ENCODE peak calls at places on chromosome 18, in nine cellular contexts. W is neuronal stem cell; M is A549; K is CD8-positive, alpha-beta T cell; J is astrocyte; O is pancreas; A is psoas muscle; F is spleen; Q is right cardiac atrium. S is an unnamed sample.
A peak's percentile ranks its signal among the peaks of the same experiment; 100 is the strongest.

GRCh38 chr18:1488957-1489356 is 584.3 kb downstream of the ADCYAP1 start:
- DNase-seq in W (no peak), M (no peak), K (no peak), J (no peak), O (no peak), A (no peak), F (no peak), Q (no peak), S (no peak)

GRCh38 chr18:69267895-69268294 is 132.8 kb upstream of the DOK6 start:
- DNase-seq in W (no peak), M (no peak), K (no peak), J (no peak), O (no peak), A (no peak), F (no peak), Q (no peak), S (no peak)

GRCh38 chr18:54222922-54223567 is 1.4 kb downstream of the MBD2 start:
- DNase-seq in W (no peak), M (no peak), K (peak; percentile 65), J (no peak), O (peak; percentile 25), A (no peak), F (no peak), Q (no peak), S (no peak)

GRCh38 chr18:75247601-75248421 is 37.2 kb downstream of the TSHZ1 start:
- DNase-seq in W (no peak), M (no peak), K (no peak), J (peak; percentile 62), O (no peak), A (no peak), F (no peak), Q (no peak), S (no peak)

GRCh38 chr18:79511671-79512301 is 116.1 kb downstream of the NFATC1 start:
- DNase-seq in W (no peak), M (no peak), K (peak; percentile 19), J (no peak), O (peak; percentile 14), A (no peak), F (peak; percentile 67), Q (peak; percentile 50), S (no peak)

GRCh38 chr18:73479472-73479871 is 611.7 kb upstream of the NETO1 start:
- DNase-seq in W (no peak), M (no peak), K (no peak), J (peak; percentile 25), O (no peak), A (no peak), F (no peak), Q (no peak), S (no peak)

GRCh38 chr18:8657050-8657820 is 48.0 kb downstream of the RAB12 start:
- DNase-seq in W (no peak), M (no peak), K (no peak), J (no peak), O (no peak), A (no peak), F (no peak), Q (no peak), S (no peak)

GRCh38 chr18:55587341-55588000 is 521 bp downstream of the TCF4 start:
- DNase-seq in W (no peak), M (peak; percentile 9), K (no peak), J (peak; percentile 41), O (peak; percentile 21), A (peak; percentile 35), F (no peak), Q (peak; percentile 48), S (no peak)

GRCh38 chr18:111292-112014 is 46.9 kb upstream of the USP14 start:
- DNase-seq in W (peak; percentile 72), M (peak; percentile 33), K (peak; percentile 64), J (peak; percentile 11), O (peak; percentile 69), A (peak; percentile 72), F (peak; percentile 89), Q (peak; percentile 89), S (peak; percentile 77)

GRCh38 chr18:50748243-50749229 is 71.3 kb downstream of the MRO start:
- DNase-seq in W (peak; percentile 56), M (no peak), K (no peak), J (no peak), O (no peak), A (no peak), F (no peak), Q (no peak), S (no peak)

GRCh38 chr18:10381951-10382350 is 72.5 kb upstream of the APCDD1 start:
- DNase-seq in W (no peak), M (no peak), K (no peak), J (peak; percentile 46), O (no peak), A (no peak), F (no peak), Q (no peak), S (no peak)

GRCh38 chr18:9596257-9596656 is 18.1 kb downstream of the PPP4R1 start:
- DNase-seq in W (no peak), M (no peak), K (no peak), J (no peak), O (no peak), A (no peak), F (no peak), Q (no peak), S (no peak)

GRCh38 chr18:2826581-2826980 is 20.2 kb upstream of the EMILIN2 start:
- DNase-seq in W (no peak), M (no peak), K (no peak), J (no peak), O (no peak), A (peak; percentile 41), F (no peak), Q (peak; percentile 61), S (no peak)

GRCh38 chr18:78722959-78723706 is 256.5 kb upstream of the SALL3 start:
- DNase-seq in W (no peak), M (no peak), K (no peak), J (no peak), O (no peak), A (no peak), F (peak; percentile 39), Q (peak; percentile 22), S (no peak)

GRCh38 chr18:49920731-49921130 is 107.4 kb upstream of the ACAA2 start:
- DNase-seq in W (peak; percentile 17), M (no peak), K (no peak), J (peak; percentile 85), O (no peak), A (no peak), F (no peak), Q (no peak), S (no peak)

GRCh38 chr18:3481696-3482210 is 31.8 kb downstream of the TGIF1 start:
- DNase-seq in W (no peak), M (peak; percentile 28), K (no peak), J (no peak), O (no peak), A (no peak), F (no peak), Q (no peak), S (no peak)

GRCh38 chr18:75255113-75255512 is 44.5 kb downstream of the TSHZ1 start:
- DNase-seq in W (no peak), M (no peak), K (no peak), J (no peak), O (no peak), A (no peak), F (no peak), Q (no peak), S (no peak)

GRCh38 chr18:40371673-40372072 is 1583.4 kb upstream of the PIK3C3 start:
- DNase-seq in W (no peak), M (no peak), K (no peak), J (peak; percentile 72), O (no peak), A (no peak), F (no peak), Q (no peak), S (no peak)

GRCh38 chr18:3281456-3282400 is 19.8 kb downstream of the MYL12B start:
- DNase-seq in W (peak; percentile 70), M (peak; percentile 55), K (no peak), J (peak; percentile 67), O (no peak), A (no peak), F (no peak), Q (no peak), S (no peak)

GRCh38 chr18:24016643-24017042 is 2.1 kb downstream of the TTC39C start:
- DNase-seq in W (no peak), M (peak; percentile 33), K (no peak), J (no peak), O (no peak), A (no peak), F (no peak), Q (no peak), S (no peak)
- H3K4me1 ChIP-seq in W (peaks cover 7% of the 10 kb centered on the region), M (peaks cover 13% of the 10 kb centered on the region), K (peaks cover 79% of the 10 kb centered on the region), J (peaks cover 8% of the 10 kb centered on the region), O (peaks cover 12% of the 10 kb centered on the region), A (peaks cover 5% of the 10 kb centered on the region), F (peaks cover 63% of the 10 kb centered on the region), Q (no peaks in the 10 kb centered on the region), S (peaks cover 80% of the 10 kb centered on the region)

DNA sequence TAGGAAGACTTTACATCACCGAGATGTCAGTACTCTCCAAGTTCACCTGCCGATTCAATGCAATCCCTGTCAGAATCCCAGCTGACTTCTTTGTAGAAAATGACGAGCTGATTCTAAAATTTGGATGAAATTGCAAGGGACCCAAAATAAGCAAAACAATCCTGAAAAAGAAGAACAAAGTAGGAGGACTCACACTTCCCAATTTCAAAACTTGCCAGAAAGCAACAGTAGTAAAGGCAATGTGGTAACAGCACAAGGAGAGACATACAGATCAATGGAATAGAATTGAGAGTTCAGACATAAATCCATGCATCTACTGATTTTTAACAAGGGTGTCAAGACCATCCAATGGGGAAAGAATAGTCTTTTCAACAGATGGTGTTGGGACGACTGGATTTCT is 52.2 kb downstream of the SMAD7 start:
- DNase-seq in W (no peak), M (no peak), K (no peak), J (no peak), O (no peak), A (no peak), F (no peak), Q (no peak), S (no peak)
- H3K4me1 ChIP-seq in W (peaks cover 8% of the 10 kb centered on the region), M (peaks cover 32% of the 10 kb centered on the region), K (peaks cover 6% of the 10 kb centered on the region), J (peaks cover 29% of the 10 kb centered on the region), O (peaks cover 15% of the 10 kb centered on the region), A (peaks cover 11% of the 10 kb centered on the region), F (no peaks in the 10 kb centered on the region), Q (peaks cover 13% of the 10 kb centered on the region), S (no peaks in the 10 kb centered on the region)

DNA sequence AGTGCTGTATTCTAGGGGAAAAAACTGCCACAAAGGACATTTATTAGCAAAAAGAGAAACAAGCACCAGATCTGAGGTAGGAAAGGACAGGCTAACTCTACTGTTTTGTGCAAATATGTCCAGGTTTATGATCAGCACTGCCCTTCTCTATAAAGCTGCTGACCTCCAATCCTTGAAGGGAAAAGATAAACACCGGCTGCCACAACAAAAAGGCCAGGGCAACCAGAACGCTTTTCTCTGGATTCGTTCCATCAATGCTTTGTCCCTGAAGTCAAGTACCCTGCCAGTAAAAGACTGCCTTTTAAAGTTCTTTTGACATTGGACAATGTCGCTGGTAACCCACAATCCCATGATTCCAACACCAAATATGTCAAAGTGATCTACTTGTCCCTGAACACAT is 21.0 kb downstream of the SMAD2 start:
- DNase-seq in W (no peak), M (no peak), K (no peak), J (no peak), O (no peak), A (no peak), F (no peak), Q (no peak), S (no peak)
- H3K4me1 ChIP-seq in W (no peaks in the 10 kb centered on the region), M (peaks cover 65% of the 10 kb centered on the region), K (peaks cover 43% of the 10 kb centered on the region), J (no peaks in the 10 kb centered on the region), O (peaks cover 13% of the 10 kb centered on the region), A (peaks cover 33% of the 10 kb centered on the region), F (peaks cover 22% of the 10 kb centered on the region), Q (peaks cover 7% of the 10 kb centered on the region), S (peaks cover 13% of the 10 kb centered on the region)

DNA sequence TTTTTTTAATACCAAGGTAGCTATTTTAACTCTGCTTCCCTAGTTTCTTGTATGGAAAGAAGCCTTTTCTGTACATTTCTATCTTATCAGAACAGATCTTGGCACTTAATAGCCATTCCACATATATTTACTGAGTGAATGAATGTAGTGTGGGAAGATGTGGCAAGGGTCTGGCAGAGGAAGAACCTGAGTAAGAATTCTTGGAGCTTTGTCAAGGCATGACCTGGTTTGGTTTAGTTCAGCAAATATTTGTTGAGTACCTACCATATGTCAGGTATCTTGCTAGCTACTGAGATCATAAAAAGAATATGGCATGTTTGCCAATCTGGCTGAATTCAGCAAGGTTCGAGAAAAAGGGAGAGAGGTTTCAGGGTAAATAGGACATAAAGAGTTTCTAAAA is 21.9 kb upstream of the MEP1B start:
- DNase-seq in W (no peak), M (no peak), K (no peak), J (peak; percentile 8), O (no peak), A (no peak), F (no peak), Q (no peak), S (no peak)
- H3K4me1 ChIP-seq in W (no peaks in the 10 kb centered on the region), M (no peaks in the 10 kb centered on the region), K (no peaks in the 10 kb centered on the region), J (no peaks in the 10 kb centered on the region), O (no peaks in the 10 kb centered on the region), A (no peaks in the 10 kb centered on the region), F (no peaks in the 10 kb centered on the region), Q (no peaks in the 10 kb centered on the region), S (no peaks in the 10 kb centered on the region)

S was measured in naive thymus-derived CD4-positive, alpha-beta T cell.